ENCODE peak calls at places on chromosomes 2 and 18, in five cellular contexts. N, J, G, Q and H are unnamed samples.

GRCh38 chr2:22893773-22894517 is 491.0 kb upstream of the KLHL29 start:
- DNase-seq in N (no peak), J (no peak), G (no peak), Q (no peak), H (no peak)

GRCh38 chr18:2898131-2898640 is 51.4 kb downstream of the EMILIN2 start:
- DNase-seq in N (no peak), J (peak), G (no peak), Q (no peak), H (no peak)

GRCh38 chr2:147630585-147630984 is 214.2 kb upstream of the ACVR2A start:
- DNase-seq in N (no peak), J (no peak), G (no peak), Q (no peak), H (no peak)

GRCh38 chr2:80778704-80779103 is 474.2 kb upstream of the LRRTM1 start:
- DNase-seq in N (no peak), J (no peak), G (no peak), Q (no peak), H (no peak)

GRCh38 chr2:241002275-241003046 is 4.0 kb downstream of the SNED1 start:
- DNase-seq in N (no peak), J (no peak), G (no peak), Q (peak), H (no peak)

GRCh38 chr2:37244017-37244416 is 12.6 kb downstream of the NDUFAF7 start:
- DNase-seq in N (no peak), J (no peak), G (no peak), Q (no peak), H (no peak)

GRCh38 chr2:27860111-27860510 is 30.1 kb downstream of the RBKS start:
- DNase-seq in N (peak), J (no peak), G (no peak), Q (no peak), H (peak)

GRCh38 chr2:190355968-190356657 is 12.7 kb downstream of the INPP1 start:
- DNase-seq in N (no peak), J (no peak), G (no peak), Q (no peak), H (no peak)

GRCh38 chr18:61854578-61854977 is 38.2 kb downstream of the RNF152 start:
- DNase-seq in N (peak), J (no peak), G (no peak), Q (no peak), H (no peak)

GRCh38 chr18:23890589-23890988 is 124.0 kb upstream of the TTC39C start:
- DNase-seq in N (peak), J (no peak), G (peak), Q (no peak), H (no peak)

GRCh38 chr18:5296706-5297320 is 1.3 kb upstream of the ZBTB14 start:
- DNase-seq in N (peak), J (peak), G (peak), Q (peak), H (peak)

GRCh38 chr18:48785091-48785614 is 165.6 kb downstream of the SMAD7 start:
- DNase-seq in N (no peak), J (no peak), G (no peak), Q (no peak), H (no peak)

GRCh38 chr2:47321411-47322031 is 81.4 kb upstream of the MSH2 start:
- DNase-seq in N (no peak), J (no peak), G (no peak), Q (no peak), H (peak)

GRCh38 chr2:202317080-202317859 is 51.7 kb downstream of the NOP58 start:
- DNase-seq in N (peak), J (peak), G (peak), Q (no peak), H (peak)

GRCh38 chr2:239894276-239894675 is 130.9 kb downstream of the NDUFA10 start:
- DNase-seq in N (no peak), J (no peak), G (no peak), Q (no peak), H (no peak)

GRCh38 chr2:11750422-11750821 is 4.0 kb downstream of the LPIN1 start:
- DNase-seq in N (no peak), J (no peak), G (peak), Q (peak), H (no peak)

GRCh38 chr2:44686561-44686960 is 254.9 kb upstream of the SIX3 start:
- DNase-seq in N (no peak), J (peak), G (no peak), Q (no peak), H (peak)

GRCh38 chr18:50663626-50664441 is 103.9 kb downstream of the MAPK4 start:
- DNase-seq in N (no peak), J (no peak), G (no peak), Q (no peak), H (no peak)

GRCh38 chr2:121504316-121504715 is 26.4 kb upstream of the RNU4ATAC start:
- DNase-seq in N (no peak), J (no peak), G (no peak), Q (no peak), H (no peak)

GRCh38 chr18:26468931-26469340 is 79.4 kb downstream of the KCTD1 start:
- DNase-seq in N (no peak), J (no peak), G (no peak), Q (no peak), H (no peak)

GRCh38 chr2:47402555-47402804 is 476 bp upstream of the MSH2 start:
- DNase-seq in N (no peak), J (no peak), G (no peak), Q (no peak), H (no peak)

GRCh38 chr2:4964579-4964978 is 727.6 kb upstream of the SOX11 start:
- DNase-seq in N (no peak), J (no peak), G (no peak), Q (no peak), H (no peak)

GRCh38 chr2:230130668-230131364 is 62.1 kb upstream of the SLC16A14 start:
- DNase-seq in N (no peak), J (peak), G (no peak), Q (no peak), H (peak)

GRCh38 chr2:137168564-137168963 is 403.2 kb downstream of the THSD7B start:
- DNase-seq in N (no peak), J (no peak), G (no peak), Q (no peak), H (no peak)

GRCh38 chr2:177535000-177535399 is 142.4 kb downstream of the AGPS start:
- DNase-seq in N (no peak), J (no peak), G (no peak), Q (no peak), H (no peak)

GRCh38 chr2:223051580-223052375 is at the start of gene KCNE4:
- DNase-seq in N (no peak), J (peak), G (no peak), Q (no peak), H (peak)

GRCh38 chr2:191678437-191679110 is 638 bp downstream of the NABP1 start:
- DNase-seq in N (no peak), J (peak), G (no peak), Q (peak), H (no peak)

GRCh38 chr18:74935411-74935810 is 273.5 kb downstream of the PTGR3 start:
- DNase-seq in N (no peak), J (no peak), G (no peak), Q (no peak), H (no peak)

GRCh38 chr2:170771049-170771937 is 1.1 kb downstream of the ERICH2 start:
- DNase-seq in N (no peak), J (no peak), G (no peak), Q (peak), H (peak)

GRCh38 chr18:31267823-31268481 is 50.0 kb upstream of the DSG1 start:
- DNase-seq in N (no peak), J (no peak), G (no peak), Q (no peak), H (no peak)

GRCh38 chr2:179745615-179746263 is 115.7 kb downstream of the ZNF385B start:
- DNase-seq in N (no peak), J (no peak), G (no peak), Q (no peak), H (peak)

GRCh38 chr2:16623046-16623445 is 42.6 kb downstream of the CYRIA start:
- DNase-seq in N (peak), J (no peak), G (no peak), Q (no peak), H (peak)

GRCh38 chr2:63300835-63301234 is 250.2 kb downstream of the OTX1 start:
- DNase-seq in N (no peak), J (no peak), G (no peak), Q (no peak), H (no peak)

GRCh38 chr18:23943903-23944624 is 70.5 kb upstream of the TTC39C start:
- DNase-seq in N (no peak), J (no peak), G (no peak), Q (no peak), H (peak)

GRCh38 chr2:60106836-60107529 is 446.5 kb downstream of the BCL11A start:
- DNase-seq in N (no peak), J (no peak), G (no peak), Q (no peak), H (no peak)

DNA sequence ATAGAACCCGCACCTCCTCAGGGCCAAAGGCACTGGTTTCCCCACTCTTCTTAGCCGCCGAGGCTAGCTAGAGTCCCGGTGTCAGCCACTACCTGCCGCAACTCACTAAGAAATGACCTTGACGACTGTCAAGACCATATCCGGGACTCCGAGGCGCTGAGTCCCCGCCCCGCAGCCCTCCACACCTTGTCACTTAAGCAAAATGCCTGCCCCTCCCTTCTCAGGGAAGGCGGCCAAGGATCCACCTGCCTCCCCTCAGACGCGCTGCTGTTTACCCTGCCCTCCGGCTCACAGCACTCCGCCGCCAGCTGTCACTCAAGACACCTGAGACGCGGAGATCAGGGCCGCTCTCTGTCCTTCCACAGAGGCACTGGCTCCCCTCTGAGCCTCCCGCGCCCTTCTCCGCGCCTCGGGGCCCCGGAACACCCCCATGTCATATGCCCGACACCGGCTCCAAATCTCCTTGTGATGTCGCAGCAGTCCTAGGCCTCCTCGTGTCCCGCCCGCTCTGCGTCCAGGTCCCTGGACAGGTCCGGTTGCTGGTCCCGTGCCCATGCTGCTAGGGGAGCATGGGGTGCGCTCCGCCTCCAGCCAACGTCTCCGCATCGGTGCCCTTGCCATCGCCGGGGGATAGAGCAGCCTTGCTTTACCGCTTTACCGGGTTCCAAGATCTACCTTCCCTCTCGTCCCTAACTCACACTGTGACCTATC is 32.5 kb upstream of the REG3G start:
- DNase-seq in N (no peak), J (no peak), G (no peak), Q (no peak), H (no peak)
- H3K4me3 ChIP-seq in N (no peak), J (no peak), G (no peak), Q (no peak), H (no peak)

GRCh38 chr2:6820236-6820635 is 45.5 kb downstream of the CMPK2 start:
- DNase-seq in N (no peak), J (no peak), G (no peak), Q (no peak), H (no peak)
- H3K4me3 ChIP-seq in N (no peak), J (no peak), G (no peak), Q (no peak), H (no peak)

GRCh38 chr18:46622999-46623398 is 34.0 kb downstream of the LOXHD1 start:
- DNase-seq in N (no peak), J (no peak), G (no peak), Q (no peak), H (no peak)
- H3K4me3 ChIP-seq in N (no peak), J (no peak), G (no peak), Q (no peak), H (no peak)

DNA sequence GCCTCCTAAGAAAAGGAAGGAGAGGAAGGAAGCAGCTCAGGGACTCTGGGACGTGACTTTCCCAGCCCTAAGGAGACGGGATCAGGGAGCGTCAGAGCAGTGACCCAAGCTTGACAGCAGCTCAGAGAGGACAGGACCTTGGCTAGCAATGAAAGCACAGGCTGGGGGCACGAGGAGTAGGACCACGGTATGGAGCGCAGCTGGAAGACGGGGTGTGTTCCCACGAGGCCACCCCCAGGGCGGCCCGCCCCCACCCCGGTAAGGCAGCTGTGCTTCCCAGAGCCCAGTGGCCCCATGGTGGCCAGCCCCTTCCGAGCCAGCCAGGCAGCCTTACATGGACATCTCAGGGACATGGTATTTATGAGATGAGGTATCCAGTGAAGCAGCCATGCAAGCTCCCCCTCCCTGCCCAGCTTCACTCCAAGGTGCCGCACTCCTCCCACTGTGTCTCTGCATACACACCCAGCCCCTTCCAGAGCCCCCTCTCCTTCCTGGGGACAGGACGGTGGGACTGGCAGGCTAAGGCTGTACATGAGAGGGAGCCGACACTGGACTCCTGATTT is 45.8 kb downstream of the TNS1 start:
- DNase-seq in N (no peak), J (no peak), G (no peak), Q (no peak), H (no peak)
- H3K4me3 ChIP-seq in N (no peak), J (no peak), G (no peak), Q (no peak), H (no peak)

GRCh38 chr18:9916814-9917213 is 3.0 kb downstream of the VAPA start:
- DNase-seq in N (no peak), J (no peak), G (no peak), Q (no peak), H (no peak)
- H3K4me3 ChIP-seq in N (no peak), J (no peak), G (peak), Q (no peak), H (no peak)

GRCh38 chr2:160051374-160051800 is 11.0 kb downstream of the PLA2R1 start:
- DNase-seq in N (no peak), J (no peak), G (no peak), Q (no peak), H (no peak)

GRCh38 chr2:160053946-160054345 is 8.5 kb downstream of the PLA2R1 start:
- DNase-seq in N (no peak), J (no peak), G (no peak), Q (no peak), H (no peak)

GRCh38 chr2:160054984-160055725 is 7.3 kb downstream of the PLA2R1 start:
- DNase-seq in N (no peak), J (no peak), G (peak), Q (no peak), H (no peak)

GRCh38 chr2:160050147-160050546 is 12.3 kb downstream of the PLA2R1 start:
- DNase-seq in N (no peak), J (no peak), G (no peak), Q (no peak), H (no peak)

GRCh38 chr2:160052524-160052923 is 9.9 kb downstream of the PLA2R1 start:
- DNase-seq in N (no peak), J (no peak), G (no peak), Q (no peak), H (no peak)
- H3K4me3 ChIP-seq in N (no peak), J (no peak), G (no peak), Q (no peak), H (no peak)